ENCODE peak calls at places on chromosomes 16 and 17, in seven cellular contexts. G is left lung, F is cardiac muscle cell, D is AG04450, A is A673, T is ovary, W is heart left ventricle. R is an unnamed sample.
A peak's percentile ranks its signal among the peaks of the same experiment; 100 is the strongest.

GRCh38 chr16:22383827-22384226 is 9.4 kb upstream of the CDR2 start:
- DNase-seq in G (no peak), F (no peak), D (no peak), A (no peak), T (no peak), W (no peak), R (no peak)

GRCh38 chr17:5592382-5592781 is 8.1 kb upstream of the NLRP1 start:
- DNase-seq in G (no peak), F (peak; percentile 62), D (peak; percentile 6), A (peak; percentile 80), T (no peak), W (no peak), R (no peak)

GRCh38 chr17:31533546-31534155 is 142.2 kb downstream of the RAB11FIP4 start:
- DNase-seq in G (no peak), F (peak; percentile 79), D (peak; percentile 64), A (peak; percentile 41), T (peak; percentile 56), W (no peak), R (no peak)

GRCh38 chr16:79639576-79640311 is 39.2 kb upstream of the MAF start:
- DNase-seq in G (no peak), F (no peak), D (no peak), A (no peak), T (no peak), W (no peak), R (peak; percentile 33)

GRCh38 chr17:55620023-55620422 is 102.6 kb downstream of the TMEM100 start:
- DNase-seq in G (no peak), F (no peak), D (no peak), A (no peak), T (no peak), W (no peak), R (no peak)

GRCh38 chr16:22306788-22307187 is 9.6 kb downstream of the POLR3E start:
- DNase-seq in G (no peak), F (no peak), D (no peak), A (no peak), T (no peak), W (no peak), R (no peak)

GRCh38 chr16:27267037-27267677 is 1.4 kb downstream of the NSMCE1 start:
- DNase-seq in G (no peak), F (no peak), D (no peak), A (no peak), T (no peak), W (no peak), R (no peak)

GRCh38 chr16:75789237-75789636 is 62.9 kb upstream of the CPHXL start:
- DNase-seq in G (no peak), F (peak; percentile 61), D (peak; percentile 4), A (peak; percentile 66), T (no peak), W (no peak), R (peak; percentile 18)

GRCh38 chr17:58692239-58693055 is at the start of gene RAD51C:
- DNase-seq in G (peak; percentile 90), F (peak; percentile 93), D (peak; percentile 56), A (peak; percentile 92), T (peak; percentile 86), W (peak; percentile 87), R (peak; percentile 65)

GRCh38 chr17:82378741-82379021 is 7.1 kb downstream of the UTS2R start:
- DNase-seq in G (no peak), F (no peak), D (no peak), A (no peak), T (no peak), W (no peak), R (no peak)

GRCh38 chr17:55320594-55321506 is 56.1 kb downstream of the HLF start:
- DNase-seq in G (no peak), F (no peak), D (no peak), A (no peak), T (no peak), W (no peak), R (peak; percentile 95)

GRCh38 chr16:10326647-10327046 is 59.2 kb upstream of the ATF7IP2 start:
- DNase-seq in G (no peak), F (no peak), D (no peak), A (no peak), T (no peak), W (no peak), R (no peak)

GRCh38 chr17:60305141-60305540 is 86.8 kb downstream of the USP32 start:
- DNase-seq in G (peak; percentile 45), F (peak; percentile 16), D (no peak), A (peak; percentile 17), T (no peak), W (no peak), R (no peak)

GRCh38 chr17:75404739-75405364 is 626 bp downstream of the GRB2 start:
- DNase-seq in G (peak; percentile 52), F (peak; percentile 20), D (no peak), A (peak; percentile 55), T (peak; percentile 64), W (no peak), R (no peak)

GRCh38 chr16:56946767-56947603 is 14.8 kb upstream of the CETP start:
- DNase-seq in G (no peak), F (no peak), D (no peak), A (no peak), T (no peak), W (no peak), R (no peak)

GRCh38 chr17:65345261-65346060 is 208.3 kb downstream of the RGS9 start:
- DNase-seq in G (no peak), F (peak; percentile 42), D (no peak), A (peak; percentile 75), T (no peak), W (no peak), R (no peak)

GRCh38 chr16:15398618-15399316 is 3.2 kb downstream of the MPV17L start:
- DNase-seq in G (no peak), F (no peak), D (no peak), A (no peak), T (no peak), W (no peak), R (no peak)

GRCh38 chr17:77332034-77332971 is 191.5 kb downstream of the SEC14L1 start:
- DNase-seq in G (peak; percentile 29), F (no peak), D (no peak), A (no peak), T (no peak), W (peak; percentile 15), R (no peak)

GRCh38 chr17:64425191-64425590 is 23.7 kb upstream of the MILR1 start:
- DNase-seq in G (no peak), F (no peak), D (no peak), A (no peak), T (no peak), W (no peak), R (no peak)

GRCh38 chr17:28282596-28282995 is 36.4 kb upstream of the TMEM97 start:
- DNase-seq in G (no peak), F (peak; percentile 73), D (peak; percentile 76), A (peak; percentile 47), T (no peak), W (no peak), R (no peak)

GRCh38 chr16:14309906-14310305 is 238.8 kb downstream of the MRTFB start:
- DNase-seq in G (no peak), F (no peak), D (no peak), A (no peak), T (no peak), W (no peak), R (no peak)

GRCh38 chr16:3059041-3059722 is 6.3 kb upstream of the IL32 start:
- DNase-seq in G (peak; percentile 93), F (peak; percentile 93), D (peak; percentile 33), A (peak; percentile 87), T (peak; percentile 89), W (peak; percentile 91), R (peak; percentile 72)

GRCh38 chr16:58503166-58503862 is 3.4 kb downstream of the NDRG4 start:
- DNase-seq in G (no peak), F (no peak), D (no peak), A (no peak), T (no peak), W (peak; percentile 8), R (no peak)

GRCh38 chr16:89863741-89864391 is 9.5 kb upstream of the TCF25 start:
- DNase-seq in G (peak; percentile 64), F (peak; percentile 73), D (no peak), A (no peak), T (no peak), W (peak; percentile 44), R (no peak)

GRCh38 chr17:55458977-55459376 is 37.3 kb upstream of the MMD start:
- DNase-seq in G (no peak), F (no peak), D (no peak), A (no peak), T (no peak), W (no peak), R (no peak)

GRCh38 chr16:22008215-22009142 is 568 bp downstream of the MOSMO start:
- DNase-seq in G (peak; percentile 37), F (no peak), D (no peak), A (no peak), T (peak; percentile 56), W (peak; percentile 30), R (no peak)

GRCh38 chr16:4369006-4369766 is 2.5 kb upstream of the VASN start:
- DNase-seq in G (no peak), F (no peak), D (no peak), A (no peak), T (no peak), W (no peak), R (peak; percentile 67)

GRCh38 chr16:4370570-4371480 is 823 bp upstream of the VASN start:
- DNase-seq in G (peak; percentile 74), F (peak; percentile 99), D (peak; percentile 65), A (no peak), T (peak; percentile 89), W (peak; percentile 78), R (no peak)

GRCh38 chr16:4372315-4372577 is 598 bp downstream of the VASN start:
- DNase-seq in G (no peak), F (no peak), D (no peak), A (no peak), T (peak; percentile 61), W (no peak), R (no peak)

GRCh38 chr16:4371481-4372314 is at the start of gene VASN:
- DNase-seq in G (peak; percentile 80), F (peak; percentile 87), D (no peak), A (peak; percentile 80), T (peak; percentile 95), W (peak; percentile 85), R (peak; percentile 85)

GRCh38 chr16:4370151-4370550 is 1.5 kb upstream of the VASN start:
- DNase-seq in G (no peak), F (no peak), D (no peak), A (no peak), T (no peak), W (no peak), R (no peak)
- TF ChIP-seq CTCF in G (no peak), F (no peak), D (no peak), A (no peak), T (no peak), W (no peak), R (no peak)

GRCh38 chr17:50928662-50929061 is 62.5 kb upstream of the TOB1 start:
- DNase-seq in G (no peak), F (no peak), D (no peak), A (no peak), T (no peak), W (no peak), R (no peak)
- H3K27ac ChIP-seq in G (no peak overlapping the region), F (no peak overlapping the region), D (no peak overlapping the region), A (no peak overlapping the region), T (no peak overlapping the region), W (no peak overlapping the region), R (no peak overlapping the region)

GRCh38 chr16:87601322-87602004 is 845 bp upstream of the JPH3 start:
- DNase-seq in G (no peak), F (no peak), D (no peak), A (no peak), T (no peak), W (no peak), R (no peak)
- H3K4me3 ChIP-seq in G (no peak overlapping the region), F (peak overlapping the region; percentile 76), D (no peak overlapping the region), A (peak overlapping the region; percentile 40), T (no peak overlapping the region), W (no peak overlapping the region), R (no peak overlapping the region)

GRCh38 chr17:18323007-18323406 is 7.9 kb downstream of the SMCR8 start:
- DNase-seq in G (no peak), F (no peak), D (no peak), A (no peak), T (no peak), W (no peak), R (no peak)
- TF ChIP-seq CTCF in G (no peak), F (no peak), D (peak; percentile 14), A (no peak), T (no peak), W (no peak), R (no peak)